ENCODE peak calls at places on chromosome 10, in nine cellular contexts. S is ascending aorta; K is AG04450; F is fibroblast of villous mesenchyme; N is GM12865; U is pancreas; D is fibroblast of lung; W is PC-9; X is CD8-positive, alpha-beta T cell. T is an unnamed sample.

GRCh38 chr10:60849217-60849616 is 70.9 kb downstream of the CDK1 start:
- DNase-seq in S (no peak), K (no peak), F (no peak), N (no peak), U (no peak), D (no peak), W (no peak), X (no peak), T (no peak)

GRCh38 chr10:124384142-124384541 is 34.6 kb downstream of the OAT start:
- DNase-seq in S (no peak), K (no peak), F (no peak), N (no peak), U (no peak), D (no peak), W (no peak), X (no peak), T (no peak)

GRCh38 chr10:21021843-21022594 is 124.9 kb upstream of the NEBL start:
- DNase-seq in S (no peak), K (no peak), F (no peak), N (peak; percentile 14), U (no peak), D (no peak), W (no peak), X (no peak), T (peak; percentile 3)

GRCh38 chr10:58400609-58401008 is 15.4 kb downstream of the TFAM start:
- DNase-seq in S (no peak), K (no peak), F (peak; percentile 64), N (no peak), U (no peak), D (peak; percentile 21), W (no peak), X (no peak), T (no peak)

GRCh38 chr10:20713420-20713819 is 183.7 kb downstream of the NEBL start:
- DNase-seq in S (no peak), K (no peak), F (no peak), N (no peak), U (no peak), D (no peak), W (no peak), X (no peak), T (peak; percentile 23)

GRCh38 chr10:59945590-59945989 is 39.2 kb upstream of the CCDC6 start:
- DNase-seq in S (no peak), K (no peak), F (no peak), N (no peak), U (no peak), D (no peak), W (no peak), X (no peak), T (no peak)

GRCh38 chr10:47049906-47050305 is 138.7 kb downstream of the PTPN20 start:
- DNase-seq in S (peak; percentile 59), K (no peak), F (no peak), N (no peak), U (no peak), D (no peak), W (no peak), X (no peak), T (no peak)

GRCh38 chr10:131860806-131861440 is 39.9 kb upstream of the PPP2R2D start:
- DNase-seq in S (no peak), K (no peak), F (no peak), N (no peak), U (no peak), D (no peak), W (no peak), X (no peak), T (no peak)

GRCh38 chr10:130301026-130301892 is 165.1 kb downstream of the GLRX3 start:
- DNase-seq in S (no peak), K (no peak), F (peak; percentile 61), N (no peak), U (peak; percentile 22), D (peak; percentile 80), W (no peak), X (peak; percentile 62), T (peak; percentile 41)

GRCh38 chr10:14571866-14572507 is 202.7 kb downstream of the FAM107B start:
- DNase-seq in S (peak; percentile 79), K (no peak), F (no peak), N (peak; percentile 69), U (peak; percentile 79), D (peak; percentile 55), W (peak; percentile 30), X (peak; percentile 46), T (peak; percentile 100)

GRCh38 chr10:76086571-76087260 is 655.3 kb downstream of the LRMDA start:
- DNase-seq in S (peak; percentile 67), K (peak; percentile 18), F (peak; percentile 89), N (peak; percentile 12), U (peak; percentile 40), D (peak; percentile 83), W (no peak), X (no peak), T (peak; percentile 54)

GRCh38 chr10:59465089-59465488 is 102.7 kb upstream of the FAM13C start:
- DNase-seq in S (no peak), K (peak; percentile 26), F (peak; percentile 12), N (peak; percentile 3), U (no peak), D (peak; percentile 85), W (no peak), X (no peak), T (peak; percentile 13)

GRCh38 chr10:96482815-96483588 is 30.7 kb downstream of the TLL2 start:
- DNase-seq in S (no peak), K (no peak), F (no peak), N (no peak), U (no peak), D (no peak), W (no peak), X (no peak), T (no peak)

GRCh38 chr10:119136084-119136483 is 29.4 kb downstream of the SFXN4 start:
- DNase-seq in S (no peak), K (no peak), F (peak; percentile 68), N (no peak), U (no peak), D (peak; percentile 66), W (no peak), X (no peak), T (no peak)

GRCh38 chr10:101217450-101218281 is 11.6 kb downstream of the LBX1 start:
- DNase-seq in S (no peak), K (no peak), F (peak; percentile 31), N (no peak), U (no peak), D (peak; percentile 30), W (peak; percentile 15), X (no peak), T (no peak)

GRCh38 chr10:19977097-19977521 is 160.9 kb downstream of the PLXDC2 start:
- DNase-seq in S (no peak), K (no peak), F (peak; percentile 59), N (no peak), U (no peak), D (peak; percentile 78), W (no peak), X (no peak), T (no peak)

GRCh38 chr10:62109532-62110293 is 158.9 kb downstream of the RTKN2 start:
- DNase-seq in S (no peak), K (no peak), F (no peak), N (peak; percentile 60), U (no peak), D (no peak), W (no peak), X (no peak), T (no peak)

GRCh38 chr10:132143162-132143561 is 43.6 kb upstream of the DPYSL4 start:
- DNase-seq in S (no peak), K (no peak), F (no peak), N (no peak), U (peak; percentile 16), D (no peak), W (no peak), X (no peak), T (no peak)

GRCh38 chr10:80281784-80282505 is 7.5 kb downstream of the MAT1A start:
- DNase-seq in S (no peak), K (no peak), F (no peak), N (no peak), U (no peak), D (no peak), W (no peak), X (no peak), T (no peak)

GRCh38 chr10:1243486-1244182 is 187.4 kb downstream of the WDR37 start:
- DNase-seq in S (no peak), K (no peak), F (no peak), N (no peak), U (no peak), D (no peak), W (no peak), X (no peak), T (no peak)

GRCh38 chr10:131344747-131345146 is 33.2 kb upstream of the TCERG1L start:
- DNase-seq in S (no peak), K (no peak), F (no peak), N (no peak), U (no peak), D (no peak), W (no peak), X (no peak), T (no peak)

GRCh38 chr10:75401569-75402485 is at the start of gene ZNF503:
- DNase-seq in S (peak; percentile 99), K (peak; percentile 95), F (peak; percentile 95), N (peak; percentile 84), U (peak; percentile 96), D (peak; percentile 98), W (peak; percentile 88), X (no peak), T (peak; percentile 85)

GRCh38 chr10:126598009-126598408 is 72.5 kb downstream of the C10orf90 start:
- DNase-seq in S (no peak), K (no peak), F (peak; percentile 34), N (peak; percentile 22), U (peak; percentile 82), D (peak; percentile 43), W (peak; percentile 46), X (no peak), T (peak; percentile 62)
- TF ChIP-seq CTCF in S (no peak), K (peak; percentile 66), F (peak; percentile 78), N (peak; percentile 63), U (peak; percentile 33), D (peak; percentile 56), W (peak; percentile 60), X (no peak), T (peak; percentile 70)

GRCh38 chr10:43437141-43437860 is 390 bp downstream of the ZNF487 start:
- DNase-seq in S (no peak), K (no peak), F (no peak), N (no peak), U (no peak), D (no peak), W (no peak), X (no peak), T (no peak)
- H3K4me3 ChIP-seq in S (peak overlapping the region; percentile 77), K (peak overlapping the region; percentile 87), F (peak overlapping the region; percentile 89), N (peak overlapping the region; percentile 90), U (peak overlapping the region; percentile 43), D (peak overlapping the region; percentile 85), W (peak overlapping the region; percentile 98), X (peak overlapping the region; percentile 99), T (peak overlapping the region; percentile 70)

GRCh38 chr10:12400266-12400931 is 51.1 kb downstream of the CAMK1D start:
- DNase-seq in S (peak; percentile 16), K (no peak), F (no peak), N (no peak), U (no peak), D (no peak), W (no peak), X (no peak), T (no peak)
- TF ChIP-seq CTCF in S (no peak), K (no peak), F (no peak), N (no peak), U (no peak), D (no peak), W (no peak), X (no peak), T (no peak)

DNA sequence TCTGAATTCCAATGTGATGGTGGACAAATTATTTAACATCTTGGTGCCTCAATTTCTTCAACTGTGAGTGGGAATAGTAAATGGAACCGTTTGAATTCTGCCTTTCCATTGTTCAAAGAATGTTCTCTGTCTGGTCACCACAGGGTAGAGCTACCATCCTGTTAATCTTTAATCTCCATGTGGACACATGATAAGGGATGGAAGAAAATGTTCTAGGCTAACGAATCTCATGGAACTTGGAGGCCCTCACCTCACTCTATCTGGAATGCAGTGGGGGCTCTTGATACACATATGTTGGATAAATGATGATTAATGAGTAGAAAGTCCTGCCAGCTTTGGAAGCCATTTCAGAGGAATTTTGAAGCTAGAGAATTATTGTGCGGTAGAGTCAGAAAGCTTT is 118.5 kb upstream of the HABP2 start:
- DNase-seq in S (no peak), K (no peak), F (no peak), N (no peak), U (no peak), D (no peak), W (no peak), X (no peak), T (no peak)
- H3K4me3 ChIP-seq in S (no peak overlapping the region), K (no peak overlapping the region), F (no peak overlapping the region), N (no peak overlapping the region), U (no peak overlapping the region), D (no peak overlapping the region), W (no peak overlapping the region), X (no peak overlapping the region), T (no peak overlapping the region)

T was measured in LNCaP clone FGC.